ENCODE peak calls at places on chromosomes 6 and 20, in seven cellular contexts. S is kidney, Z is astrocyte of the cerebellum, O is GM06990, P is Peyer's patch, V is GM12865, I is suprapubic skin. J is an unnamed sample.

GRCh38 chr6:1426416-1426815 is 37.0 kb downstream of the FOXF2 start:
- DNase-seq in Z (no peak), O (no peak), P (no peak), I (peak), V (no peak), S (no peak), J (no peak)

GRCh38 chr6:83954371-83954770 is 79.2 kb upstream of the MRAP2 start:
- DNase-seq in I (no peak), V (no peak), P (no peak), O (no peak), S (no peak), Z (no peak), J (no peak)

GRCh38 chr6:134183844-134184243 is 131.4 kb upstream of the SLC2A12 start:
- DNase-seq in S (no peak), O (no peak), I (no peak), P (no peak), Z (no peak), V (no peak), J (no peak)

GRCh38 chr6:34239240-34239825 is 2.7 kb downstream of the HMGA1 start:
- DNase-seq in I (no peak), O (no peak), P (no peak), Z (no peak), S (no peak), V (no peak), J (no peak)

GRCh38 chr6:15623282-15624116 is 39.3 kb downstream of the DTNBP1 start:
- DNase-seq in S (no peak), Z (peak), V (no peak), O (no peak), P (no peak), I (no peak), J (no peak)

GRCh38 chr20:58708246-58708931 is 15.8 kb downstream of the NPEPL1 start:
- DNase-seq in P (peak), I (peak), S (peak), V (no peak), O (no peak), Z (no peak), J (peak)

GRCh38 chr20:58481541-58482021 is 33.6 kb downstream of the APCDD1L start:
- DNase-seq in O (no peak), S (no peak), Z (no peak), I (peak), P (no peak), V (peak), J (peak)

GRCh38 chr6:61940919-61941318 is 345.1 kb downstream of the KHDRBS2 start:
- DNase-seq in P (no peak), O (no peak), Z (no peak), S (no peak), V (no peak), I (no peak), J (no peak)

GRCh38 chr6:154602296-154602695 is 91.8 kb upstream of the CNKSR3 start:
- DNase-seq in S (no peak), P (no peak), Z (no peak), V (no peak), I (no peak), O (no peak), J (no peak)

GRCh38 chr6:114085206-114085605 is 114.3 kb upstream of the HDAC2 start:
- DNase-seq in V (no peak), P (no peak), Z (peak), O (no peak), I (no peak), S (no peak), J (no peak)

GRCh38 chr6:16494781-16495180 is 256.4 kb downstream of the GMPR start:
- DNase-seq in O (peak), V (peak), Z (no peak), I (no peak), S (no peak), P (no peak), J (no peak)

GRCh38 chr20:16637814-16638213 is 64.6 kb upstream of the KIF16B start:
- DNase-seq in Z (no peak), V (no peak), O (no peak), I (no peak), P (no peak), S (no peak), J (no peak)

GRCh38 chr20:63679799-63680305 is 16.6 kb upstream of the TNFRSF6B start:
- DNase-seq in S (peak), P (no peak), V (no peak), O (no peak), Z (no peak), I (no peak), J (no peak)

GRCh38 chr6:140208286-140208685 is 833.8 kb upstream of the CITED2 start:
- DNase-seq in S (no peak), V (no peak), Z (no peak), O (no peak), P (no peak), I (no peak), J (no peak)

GRCh38 chr6:28867078-28867414 is 56.7 kb downstream of the TRIM27 start:
- DNase-seq in S (no peak), O (no peak), I (no peak), P (no peak), Z (no peak), V (peak), J (no peak)

GRCh38 chr6:25344827-25345226 is 65.7 kb downstream of the CARMIL1 start:
- DNase-seq in Z (no peak), I (no peak), P (no peak), V (no peak), O (no peak), S (no peak), J (no peak)

GRCh38 chr6:4367643-4368042 is 232.3 kb upstream of the ECI2 start:
- DNase-seq in Z (no peak), V (no peak), S (no peak), O (no peak), P (no peak), I (no peak), J (peak)

GRCh38 chr20:44961868-44962267 is 1.7 kb upstream of the TOMM34 start:
- DNase-seq in P (no peak), S (no peak), Z (no peak), V (no peak), I (no peak), O (no peak), J (no peak)

GRCh38 chr6:43610431-43610830 is 18.6 kb downstream of the GTPBP2 start:
- DNase-seq in P (no peak), O (no peak), V (no peak), Z (no peak), S (no peak), I (no peak), J (no peak)

GRCh38 chr6:3315841-3316240 is 57.1 kb downstream of the PSMG4 start:
- DNase-seq in O (no peak), S (no peak), I (peak), P (no peak), Z (no peak), V (no peak), J (no peak)

GRCh38 chr6:46105568-46105967 is 24.2 kb upstream of the ENPP4 start:
- DNase-seq in P (no peak), S (no peak), Z (no peak), I (no peak), V (no peak), O (no peak), J (no peak)

GRCh38 chr6:16223362-16223761 is 15.0 kb upstream of the GMPR start:
- DNase-seq in O (no peak), P (no peak), Z (no peak), V (no peak), S (no peak), I (no peak), J (peak)

GRCh38 chr20:48057251-48057650 is 272.0 kb upstream of the SULF2 start:
- DNase-seq in P (no peak), O (no peak), V (no peak), I (no peak), Z (no peak), S (no peak), J (no peak)

DNA sequence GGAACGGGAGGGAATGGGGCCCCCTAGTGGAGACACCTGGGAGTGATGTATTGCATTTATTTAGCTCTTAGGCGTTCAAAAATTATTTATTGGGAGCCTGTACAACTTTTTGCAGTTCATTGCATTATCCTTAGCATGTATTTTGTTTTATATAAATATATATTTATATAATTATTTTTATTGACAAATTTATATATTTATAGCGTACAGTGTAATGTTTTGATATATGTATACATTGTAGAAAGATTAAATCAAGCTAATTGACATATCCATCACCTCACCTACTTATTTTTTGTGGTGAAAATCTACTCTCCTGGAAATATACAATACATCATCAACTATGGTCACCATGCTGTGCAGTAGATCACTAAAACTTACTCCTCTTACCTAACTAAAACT is 975 bp downstream of the SIRT5 start:
- DNase-seq in V (no peak), O (no peak), Z (no peak), S (no peak), I (no peak), P (no peak), J (no peak)
- TF ChIP-seq CTCF in V (no peak), O (peak), Z (peak), S (peak), I (peak), P (peak), J (peak)

GRCh38 chr6:170062209-170062903 is 228.5 kb downstream of the DLL1 start:
- DNase-seq in S (peak), Z (no peak), I (peak), P (peak), V (no peak), O (no peak), J (no peak)
- TF ChIP-seq CTCF in S (no peak), Z (no peak), I (no peak), P (no peak), V (no peak), O (no peak), J (no peak)

DNA sequence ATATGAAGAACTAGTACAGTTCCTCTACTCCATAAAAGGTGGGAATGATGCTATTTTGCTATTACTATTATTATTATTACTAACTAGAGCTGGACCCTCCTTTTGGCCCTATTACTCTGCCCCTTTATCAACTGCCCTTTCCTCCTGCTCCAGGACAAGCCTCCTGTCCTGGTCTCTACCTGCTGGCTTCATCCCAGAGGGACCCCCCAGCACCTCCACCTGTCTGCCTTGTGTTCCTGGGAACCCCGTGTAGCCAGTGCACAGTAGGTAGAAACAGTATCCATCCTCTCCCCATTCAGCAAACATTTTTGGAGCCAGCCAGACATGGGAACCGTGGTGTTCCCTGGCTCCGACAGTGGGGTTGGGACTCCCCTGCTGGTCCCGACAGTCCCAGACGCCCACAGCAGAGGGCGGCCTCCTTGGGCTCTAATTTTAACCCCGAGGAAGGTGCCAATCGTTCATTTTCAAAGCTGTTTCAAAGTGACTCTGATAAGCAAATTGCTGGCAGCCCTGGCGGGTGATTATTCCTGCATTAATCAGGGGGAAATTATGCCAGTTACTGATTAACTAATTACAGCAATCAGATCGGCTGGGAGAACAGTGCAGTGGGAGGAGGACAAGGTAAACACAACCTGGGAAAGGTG is 44.2 kb upstream of the MDGA1 start:
- DNase-seq in Z (no peak), S (no peak), P (peak), V (no peak), I (no peak), O (no peak), J (no peak)
- TF ChIP-seq CTCF in Z (peak), S (peak), P (peak), V (peak), I (no peak), O (peak), J (no peak)

GRCh38 chr6:109867009-109867969 is 110.8 kb upstream of the GPR6 start:
- DNase-seq in V (no peak), Z (no peak), O (no peak), S (no peak), I (no peak), P (no peak), J (peak)

GRCh38 chr6:109867970-109868358 is 110.1 kb upstream of the GPR6 start:
- DNase-seq in I (no peak), Z (peak), S (no peak), O (no peak), P (no peak), V (no peak), J (no peak)

GRCh38 chr6:109869398-109870165 is 108.5 kb upstream of the GPR6 start:
- DNase-seq in V (no peak), Z (no peak), P (no peak), O (no peak), S (no peak), I (no peak), J (no peak)

GRCh38 chr6:109864050-109864449 is 114.1 kb upstream of the GPR6 start:
- DNase-seq in P (no peak), O (no peak), S (no peak), Z (no peak), I (no peak), V (no peak), J (no peak)

DNA sequence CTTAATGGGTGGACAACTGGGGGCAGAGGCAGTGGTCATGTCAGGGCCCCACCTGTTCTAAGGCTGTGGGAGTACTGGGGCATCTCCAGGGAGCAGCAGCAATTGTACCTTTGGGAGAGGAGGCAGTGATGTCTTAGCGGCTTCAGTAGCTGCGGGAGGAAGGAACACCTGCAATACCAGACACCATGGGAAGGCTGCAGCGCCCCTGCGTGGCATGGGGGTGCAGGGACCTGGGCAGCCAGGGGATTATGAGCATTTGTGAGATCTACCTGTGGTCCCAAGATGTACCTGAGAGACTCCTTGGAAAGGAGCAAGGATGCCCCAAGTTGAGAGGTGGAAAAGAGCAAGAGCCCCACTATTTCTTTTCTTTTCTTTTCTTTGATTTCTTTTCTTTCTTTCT is 112.1 kb upstream of the GPR6 start:
- DNase-seq in I (no peak), V (peak), O (peak), P (no peak), Z (no peak), S (no peak), J (no peak)
- TF ChIP-seq CTCF in I (no peak), V (peak), O (no peak), P (no peak), Z (no peak), S (no peak), J (no peak)

DNA sequence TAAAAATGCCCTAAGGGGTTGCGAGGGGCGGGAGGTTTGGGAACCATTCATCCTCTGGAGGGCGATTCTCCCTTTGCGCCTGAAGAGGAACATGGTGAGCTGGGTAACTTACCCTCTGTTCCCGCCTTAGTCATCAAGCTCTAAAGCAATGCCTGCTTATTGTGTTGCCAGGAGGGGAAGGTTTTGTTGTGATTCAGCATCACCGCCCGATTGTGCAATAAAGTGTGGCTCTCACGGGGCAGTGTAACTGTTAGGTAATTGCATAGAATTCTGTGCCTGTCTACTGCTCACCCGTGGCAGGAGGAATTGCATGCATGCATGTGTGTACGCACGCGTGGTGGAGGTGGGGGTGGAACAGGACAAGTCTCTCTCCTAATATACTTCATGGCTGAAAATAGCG is 95.5 kb upstream of the AGPAT4 start:
- DNase-seq in O (no peak), V (no peak), I (no peak), Z (peak), S (no peak), P (no peak), J (no peak)
- TF ChIP-seq CTCF in O (no peak), V (no peak), I (no peak), Z (no peak), S (no peak), P (peak), J (no peak)

DNA sequence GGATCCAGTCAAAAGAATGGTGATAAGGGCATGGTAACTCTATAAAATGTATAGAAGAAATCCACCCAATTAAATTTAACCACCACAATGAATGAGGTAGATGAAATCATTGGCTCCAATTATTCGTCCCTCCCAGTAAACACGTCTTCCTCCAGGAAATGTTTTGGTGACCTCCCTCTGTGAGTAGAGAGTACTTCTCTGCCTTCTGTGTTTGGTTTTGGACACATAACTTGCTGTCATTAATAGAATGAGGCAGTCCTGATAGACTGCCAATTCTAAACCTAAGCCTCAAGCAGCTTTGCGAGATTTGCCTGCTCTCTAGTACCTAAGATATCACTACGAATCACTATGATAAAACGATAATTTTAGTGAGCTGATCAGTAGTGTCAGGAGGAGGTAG is 632.8 kb downstream of the HDGFL1 start:
- DNase-seq in V (no peak), O (no peak), I (no peak), Z (no peak), P (no peak), S (no peak), J (no peak)
- TF ChIP-seq CTCF in V (no peak), O (no peak), I (no peak), Z (no peak), P (no peak), S (no peak), J (no peak)

DNA sequence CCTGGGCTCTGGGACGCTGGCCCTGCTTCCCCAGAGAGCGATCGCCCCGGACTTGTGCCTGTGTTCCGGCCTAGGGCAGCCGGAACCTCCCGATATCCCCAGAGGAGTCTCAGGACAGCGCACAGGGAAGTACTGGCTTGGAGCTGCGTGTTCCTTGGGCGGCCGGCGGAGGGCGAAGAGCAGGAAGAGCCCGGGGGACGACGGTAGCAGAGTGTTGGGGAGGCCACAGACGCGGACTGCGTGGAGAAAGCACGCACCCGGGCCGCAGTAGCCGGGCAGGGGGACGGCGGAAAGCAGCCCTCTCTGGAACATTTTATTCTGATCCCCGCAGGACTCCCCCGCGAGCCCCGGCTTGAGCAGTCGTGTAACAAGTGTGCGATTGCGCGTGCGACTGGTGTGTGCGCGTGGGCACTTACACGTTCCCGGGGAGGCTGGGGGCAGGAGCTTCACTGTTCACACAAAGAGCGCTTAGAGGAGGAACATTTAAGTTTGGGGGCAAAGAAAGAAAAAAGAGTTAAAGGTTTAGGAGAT is 36.1 kb downstream of the NCR2 start:
- DNase-seq in P (peak), S (peak), O (peak), V (no peak), Z (peak), I (no peak), J (no peak)
- TF ChIP-seq CTCF in P (peak), S (no peak), O (no peak), V (no peak), Z (peak), I (no peak), J (no peak)

GRCh38 chr6:11822346-11822745 is 43.7 kb upstream of the ADTRP start:
- DNase-seq in Z (no peak), O (no peak), S (no peak), V (peak), I (no peak), P (no peak), J (no peak)
- TF ChIP-seq CTCF in Z (no peak), O (no peak), S (no peak), V (peak), I (no peak), P (no peak), J (peak)

DNA sequence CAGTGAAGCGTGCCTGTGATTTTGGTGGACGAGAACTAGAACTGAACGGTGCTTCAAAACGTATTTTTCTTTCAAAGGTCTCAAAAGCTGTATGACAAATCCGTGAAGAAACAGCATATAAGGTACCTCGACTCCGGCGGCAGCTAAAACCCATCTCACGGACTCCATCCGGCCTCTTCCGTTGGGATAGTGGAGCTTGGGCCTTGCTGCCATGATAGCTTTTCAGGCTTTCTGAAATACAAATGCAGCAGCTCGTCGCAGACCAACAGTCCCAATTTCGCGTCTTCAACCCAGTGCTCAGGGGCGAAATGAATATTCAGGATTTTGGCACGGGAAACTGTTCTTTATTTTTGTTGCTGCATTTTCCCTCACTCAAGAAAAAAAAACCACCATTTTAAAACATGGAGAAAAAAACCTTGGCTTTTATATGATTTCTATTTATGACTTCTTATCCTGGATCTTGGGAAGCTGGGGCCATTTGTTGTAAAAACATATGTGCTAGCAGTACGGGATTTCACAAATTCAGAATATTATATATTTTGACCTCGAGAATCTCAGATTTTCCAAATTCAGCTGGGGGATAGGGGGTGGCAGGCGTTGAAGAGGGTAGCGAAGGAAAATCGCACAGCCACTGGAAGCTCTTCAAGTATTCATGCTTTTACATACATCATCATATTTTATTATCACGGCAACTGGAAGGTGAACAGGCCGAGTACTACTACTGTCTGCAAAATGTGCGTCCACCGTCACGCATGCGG is 874 bp downstream of the GSTA4 start:
- DNase-seq in S (no peak), I (no peak), Z (no peak), V (no peak), P (peak), O (no peak), J (peak)
- TF ChIP-seq CTCF in S (no peak), I (no peak), Z (no peak), V (no peak), P (no peak), O (no peak), J (no peak)

J was measured in adrenal gland.